ENCODE peak calls at places on chromosomes 16 and 17, in five cellular contexts. M is HCT116, A is prostate gland, Z is A549, O is testis. Q is an unnamed sample.
A peak's percentile ranks its signal among the peaks of the same experiment; 100 is the strongest.

GRCh38 chr16:70805787-70806186 is 4.8 kb upstream of the VAC14 start:
- DNase-seq in Z (no peak), M (no peak), A (no peak), O (no peak), Q (no peak)

GRCh38 chr16:54026456-54026855 is 260.1 kb downstream of the IRX3 start:
- DNase-seq in M (no peak), O (no peak), A (no peak), Z (no peak), Q (no peak)

GRCh38 chr17:30584810-30585209 is 107.6 kb downstream of the GOSR1 start:
- DNase-seq in O (no peak), A (no peak), M (no peak), Z (no peak), Q (no peak)

GRCh38 chr16:55478827-55479559 is at the start of gene MMP2:
- DNase-seq in M (no peak), O (peak; percentile 79), Z (no peak), A (no peak), Q (peak; percentile 52)

GRCh38 chr17:19651461-19652238 is 3.1 kb downstream of the ALDH3A2 start:
- DNase-seq in M (no peak), O (no peak), A (no peak), Z (no peak), Q (no peak)

GRCh38 chr16:47096297-47096696 is 47.4 kb downstream of the NETO2 start:
- DNase-seq in O (no peak), Z (no peak), A (no peak), M (no peak), Q (no peak)

GRCh38 chr17:58303981-58304734 is 23.4 kb upstream of the MPO start:
- DNase-seq in A (no peak), O (peak; percentile 52), Z (peak; percentile 93), M (peak; percentile 62), Q (no peak)

GRCh38 chr17:75191584-75191983 is 8.8 kb upstream of the SUMO2 start:
- DNase-seq in M (no peak), O (no peak), Z (no peak), A (no peak), Q (no peak)

GRCh38 chr17:80781188-80781577 is 210.5 kb upstream of the CHMP6 start:
- DNase-seq in Z (no peak), A (no peak), M (no peak), O (no peak), Q (no peak)

GRCh38 chr17:12631076-12631475 is 34.6 kb upstream of the MYOCD start:
- DNase-seq in A (no peak), Z (no peak), O (no peak), M (no peak), Q (no peak)

GRCh38 chr17:40178021-40178601 is 841 bp downstream of the RAPGEFL1 start:
- DNase-seq in O (no peak), M (no peak), Z (no peak), A (no peak), Q (no peak)

GRCh38 chr17:80031691-80032480 is 3.8 kb downstream of the TBC1D16 start:
- DNase-seq in A (no peak), M (no peak), Z (no peak), O (no peak), Q (no peak)

GRCh38 chr17:18259621-18260331 is 686 bp upstream of the MIEF2 start:
- DNase-seq in O (no peak), M (peak; percentile 56), A (no peak), Z (no peak), Q (no peak)

GRCh38 chr16:89506791-89507191 is 1.4 kb upstream of the SPG7 start:
- DNase-seq in M (no peak), A (no peak), O (no peak), Z (no peak), Q (no peak)

GRCh38 chr16:67386861-67387455 is 6.3 kb downstream of the TPPP3 start:
- DNase-seq in Z (no peak), M (no peak), O (no peak), A (no peak), Q (no peak)

GRCh38 chr16:19524866-19525723 is 1.4 kb downstream of the CCP110 start:
- DNase-seq in Z (no peak), M (no peak), A (no peak), O (no peak), Q (no peak)

GRCh38 chr17:64218066-64218465 is 45.0 kb downstream of the TEX2 start:
- DNase-seq in M (no peak), Z (no peak), O (no peak), A (no peak), Q (no peak)

GRCh38 chr17:55770220-55770870 is 19.5 kb downstream of the PCTP start:
- DNase-seq in O (no peak), M (peak; percentile 43), Z (peak; percentile 84), A (no peak), Q (no peak)

GRCh38 chr16:7303014-7303676 is 29.5 kb upstream of the RBFOX1 start:
- DNase-seq in O (peak; percentile 17), M (no peak), A (no peak), Z (no peak), Q (no peak)

GRCh38 chr17:78798695-78799559 is 16.9 kb upstream of the CYTH1 start:
- DNase-seq in A (peak; percentile 32), M (no peak), Z (no peak), O (no peak), Q (no peak)
- TF ChIP-seq CTCF in A (peak; percentile 44), M (peak; percentile 66), Z (peak; percentile 52), O (no peak), Q (peak; percentile 61)

DNA sequence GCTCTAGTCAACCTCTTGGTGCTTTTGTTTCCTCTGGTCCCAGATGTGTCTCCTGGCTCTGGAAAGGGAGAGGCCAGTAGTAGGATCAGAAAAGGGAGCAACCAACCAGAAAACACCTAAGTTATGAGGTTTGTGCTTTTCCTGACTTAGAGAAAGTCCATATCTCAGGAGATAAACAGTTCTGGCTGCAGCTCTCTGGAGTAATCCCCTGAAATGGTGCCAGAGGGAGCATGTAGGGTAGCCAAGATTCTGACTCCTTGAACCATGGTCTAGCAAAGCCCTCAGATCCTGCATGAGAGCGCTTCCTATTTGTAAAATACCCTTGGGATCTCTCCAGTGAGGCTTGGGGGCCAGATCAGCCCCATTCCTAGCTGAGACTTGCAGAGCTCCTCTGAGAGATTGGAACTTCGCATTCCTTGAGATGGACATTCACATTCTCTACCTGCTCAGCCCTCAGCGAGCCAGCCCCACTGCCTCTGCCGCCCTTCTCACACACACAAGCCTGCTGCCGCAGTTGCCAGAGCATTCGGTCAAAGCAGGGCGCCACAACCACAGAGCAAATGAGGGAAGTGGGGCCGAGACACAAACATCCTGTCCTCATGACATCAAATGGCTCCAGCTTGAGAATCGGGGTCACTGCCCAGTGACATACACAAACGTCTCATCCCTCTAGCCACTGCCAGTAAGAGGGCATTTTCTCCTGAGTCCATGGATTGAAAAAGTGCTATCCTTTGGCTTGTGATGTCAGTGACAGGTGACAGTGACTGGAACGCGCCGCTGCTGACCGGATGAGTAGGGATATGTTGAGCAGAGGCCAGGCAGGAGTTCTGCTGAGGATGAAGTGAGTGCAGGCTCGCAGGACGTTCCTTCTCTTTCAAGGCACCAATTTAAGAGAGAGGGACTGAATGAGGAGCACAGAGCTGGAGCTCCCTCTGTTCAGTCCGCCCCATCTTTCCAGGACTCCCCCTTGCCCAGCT is 5.0 kb downstream of the ABHD15 start:
- DNase-seq in M (no peak), A (peak; percentile 9), O (no peak), Z (no peak), Q (no peak)
- TF ChIP-seq POLR2A in M (no peak), A (no peak), O (no peak), Z (no peak), Q (no peak)

DNA sequence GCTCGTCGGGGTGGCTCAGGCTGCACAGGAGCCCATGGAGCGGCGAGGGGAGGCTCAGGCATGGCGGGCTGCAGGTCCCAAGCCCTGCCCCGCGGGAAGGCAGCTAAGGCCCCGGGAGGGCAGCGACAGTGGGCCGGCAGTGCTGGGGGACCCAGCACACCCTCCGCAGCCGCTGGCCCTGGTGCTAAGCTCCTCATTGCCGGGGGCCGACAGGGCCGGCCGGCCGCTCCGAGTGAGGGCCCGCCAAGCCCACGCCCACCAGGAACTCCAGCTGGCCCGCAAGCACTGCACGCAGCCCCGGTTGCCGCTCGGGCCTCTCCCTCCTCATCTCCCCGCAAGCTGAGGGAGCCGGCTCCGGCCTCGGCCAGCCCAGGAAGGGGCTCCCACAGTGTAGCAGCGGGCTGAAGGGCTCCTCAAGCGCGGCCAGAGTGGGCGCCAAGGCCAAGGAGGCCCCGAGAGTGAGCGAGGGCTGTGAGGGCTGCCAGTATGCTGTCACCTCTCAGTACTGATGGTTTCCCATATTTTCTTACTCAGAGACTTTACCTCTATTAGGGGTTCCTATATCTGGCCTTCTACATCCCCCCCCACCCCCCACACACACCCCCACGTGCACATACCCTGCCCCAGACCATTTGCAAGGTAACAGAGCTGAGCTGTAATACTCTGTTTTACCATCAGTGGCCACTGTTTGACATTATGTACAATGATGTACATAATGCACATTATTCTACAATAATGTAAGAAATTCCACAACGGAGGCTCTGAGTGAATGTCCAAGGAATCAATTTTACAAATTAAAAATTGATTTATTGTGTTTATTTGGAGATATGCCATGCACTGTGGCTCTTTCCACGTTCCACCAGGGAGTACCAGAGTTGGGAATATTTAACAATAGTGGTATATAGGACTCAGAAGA is 3.7 kb upstream of the VAT1L start:
- DNase-seq in Z (no peak), O (no peak), A (no peak), M (no peak), Q (no peak)
- TF ChIP-seq CTCF in Z (no peak), O (no peak), A (no peak), M (peak; percentile 30), Q (no peak)

GRCh38 chr17:42744283-42744805 is 496 bp downstream of the EZH1 start:
- DNase-seq in O (peak; percentile 82), A (peak; percentile 76), M (peak; percentile 21), Z (peak; percentile 80), Q (peak; percentile 76)

GRCh38 chr17:42748906-42749798 is 4.3 kb upstream of the EZH1 start:
- DNase-seq in M (no peak), Z (no peak), A (no peak), O (no peak), Q (no peak)

GRCh38 chr17:42748202-42748905 is 3.5 kb upstream of the EZH1 start:
- DNase-seq in O (peak; percentile 58), Z (no peak), M (no peak), A (no peak), Q (no peak)

GRCh38 chr17:42743595-42744282 is 1.1 kb downstream of the EZH1 start:
- DNase-seq in A (no peak), M (no peak), Z (peak; percentile 61), O (no peak), Q (no peak)

GRCh38 chr17:42744806-42745617 is at the start of gene EZH1:
- DNase-seq in Z (peak; percentile 100), A (peak; percentile 87), O (peak; percentile 90), M (peak; percentile 76), Q (peak; percentile 74)
- TF ChIP-seq POLR2A in Z (peak; percentile 63), A (peak; percentile 76), O (peak; percentile 77), M (peak; percentile 56), Q (peak; percentile 91)